ENCODE peak calls at places on chromosomes 11 and 22, in five cellular contexts. K is A549, O is K562, T is GM12878, U is HepG2. N is an unnamed sample.
A peak's percentile ranks its signal among the peaks of the same experiment; 100 is the strongest.

GRCh38 chr11:11709447-11710239 is 87.8 kb upstream of the GALNT18 start:
- DNase-seq in T (peak; percentile 1), U (no peak), O (no peak), K (no peak), N (no peak)

GRCh38 chr11:118610773-118611432 is 3.5 kb downstream of the PHLDB1 start:
- DNase-seq in K (peak; percentile 29), U (peak; percentile 34), O (peak; percentile 72), T (no peak), N (peak; percentile 78)

GRCh38 chr11:85810521-85810870 is 445 bp downstream of the SYTL2 start:
- DNase-seq in O (no peak), K (no peak), U (no peak), T (no peak), N (no peak)

GRCh38 chr11:114061053-114062049 is 1.8 kb downstream of the ZBTB16 start:
- DNase-seq in K (no peak), O (peak; percentile 45), T (no peak), U (no peak), N (peak; percentile 48)

GRCh38 chr11:40187092-40187403 is 1272.4 kb downstream of the LRRC4C start:
- DNase-seq in U (no peak), T (no peak), O (no peak), K (no peak), N (no peak)

GRCh38 chr22:32788884-32789624 is 12.5 kb upstream of the TIMP3 start:
- DNase-seq in K (no peak), U (peak; percentile 74), T (no peak), O (no peak), N (no peak)

GRCh38 chr11:2778630-2779498 is 79.1 kb upstream of the KCNQ1OT1 start:
- DNase-seq in O (peak; percentile 85), U (peak; percentile 66), T (no peak), K (peak; percentile 39), N (peak; percentile 41)

GRCh38 chr11:8767466-8768142 is 85.0 kb downstream of the RPL27A start:
- DNase-seq in U (no peak), T (no peak), K (no peak), O (no peak), N (no peak)

GRCh38 chr11:64694821-64695365 is 28.1 kb downstream of the NRXN2 start:
- DNase-seq in U (no peak), O (no peak), K (no peak), T (no peak), N (no peak)

GRCh38 chr11:66541892-66542291 is 4.0 kb downstream of the ZDHHC24 start:
- DNase-seq in K (no peak), T (no peak), U (no peak), O (no peak), N (no peak)

GRCh38 chr11:45652781-45653180 is 12.6 kb downstream of the CHST1 start:
- DNase-seq in K (no peak), U (no peak), T (no peak), O (no peak), N (no peak)
- TF ChIP-seq MAX in K (no peak), U (no peak), T (no peak), O (no peak), N (no peak)

GRCh38 chr22:29117799-29118477 is 45.1 kb downstream of the KREMEN1 start:
- DNase-seq in U (peak; percentile 54), O (no peak), T (no peak), K (no peak), N (no peak)
- TF ChIP-seq MYC in U (no peak), O (no peak), T (no peak), K (no peak), N (no peak)

DNA sequence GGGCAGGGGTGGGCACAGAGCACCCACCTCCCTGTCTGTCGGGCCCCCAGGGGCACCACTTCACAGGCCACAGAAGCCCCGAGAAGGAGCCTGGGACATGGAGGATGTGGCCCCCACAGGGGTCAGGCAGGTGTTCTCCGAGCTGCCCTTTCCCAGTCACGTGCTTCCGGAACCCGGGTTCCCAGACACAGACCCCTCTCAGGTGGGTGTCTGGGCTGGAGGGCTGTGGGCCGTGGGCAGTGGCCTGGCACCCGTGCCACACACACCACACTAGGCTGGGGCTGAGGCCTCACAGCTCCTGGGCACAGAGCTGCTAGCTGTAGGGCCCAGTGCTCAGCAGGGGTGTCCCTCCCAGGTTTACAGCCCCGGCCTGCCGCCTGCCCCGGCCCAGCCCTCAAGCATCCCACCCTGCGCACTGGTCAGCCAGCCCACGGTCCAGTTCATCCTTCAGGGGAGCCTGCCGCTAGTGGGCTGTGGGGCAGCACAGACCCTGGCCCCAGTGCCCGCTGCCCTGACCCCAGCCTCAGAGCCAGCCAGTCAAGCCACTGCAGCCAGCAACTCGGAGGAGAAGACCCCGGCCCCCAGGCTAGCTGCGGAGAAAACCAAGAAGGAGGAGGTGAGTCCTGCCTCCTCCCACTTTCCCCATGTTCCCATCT is 5.5 kb downstream of the IRF7 start:
- DNase-seq in U (no peak), T (no peak), O (no peak), K (no peak), N (no peak)
- H3K4me1 ChIP-seq in U (no peaks in the 10 kb centered on the region), T (peaks cover 10% of the 10 kb centered on the region), O (peaks cover 3% of the 10 kb centered on the region), K (peaks cover 20% of the 10 kb centered on the region), N (peaks cover 5% of the 10 kb centered on the region)

DNA sequence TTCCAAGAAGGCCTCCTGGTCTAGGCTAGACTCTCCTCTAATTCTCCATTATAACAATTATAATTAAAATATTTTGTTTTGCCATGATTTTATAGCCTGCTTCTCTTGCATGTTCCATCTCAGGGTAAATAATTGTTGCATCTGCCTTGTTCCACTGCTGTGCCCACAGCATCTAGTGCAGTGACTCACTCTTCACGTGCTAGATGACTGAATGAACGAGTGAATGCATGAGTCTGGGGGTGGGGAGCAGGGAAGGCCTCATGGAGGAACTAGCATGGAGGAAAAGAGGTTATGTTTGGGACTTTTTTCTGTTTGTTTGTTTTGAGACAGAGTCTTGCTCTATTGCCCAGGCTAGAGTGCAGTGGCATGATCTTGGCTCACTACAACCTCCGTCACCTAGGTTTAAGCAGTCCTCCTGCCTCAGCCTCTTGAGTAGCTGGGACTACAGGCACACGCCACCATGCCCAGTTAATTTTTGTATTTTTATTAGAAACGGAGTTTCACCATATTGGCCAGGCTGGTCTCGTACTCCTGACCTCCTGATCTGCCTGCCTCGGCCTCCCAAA is 5.2 kb upstream of the OAF start:
- DNase-seq in T (no peak), U (no peak), O (no peak), K (no peak), N (no peak)
- TF ChIP-seq MAX in T (no peak), U (no peak), O (no peak), K (no peak), N (no peak)

DNA sequence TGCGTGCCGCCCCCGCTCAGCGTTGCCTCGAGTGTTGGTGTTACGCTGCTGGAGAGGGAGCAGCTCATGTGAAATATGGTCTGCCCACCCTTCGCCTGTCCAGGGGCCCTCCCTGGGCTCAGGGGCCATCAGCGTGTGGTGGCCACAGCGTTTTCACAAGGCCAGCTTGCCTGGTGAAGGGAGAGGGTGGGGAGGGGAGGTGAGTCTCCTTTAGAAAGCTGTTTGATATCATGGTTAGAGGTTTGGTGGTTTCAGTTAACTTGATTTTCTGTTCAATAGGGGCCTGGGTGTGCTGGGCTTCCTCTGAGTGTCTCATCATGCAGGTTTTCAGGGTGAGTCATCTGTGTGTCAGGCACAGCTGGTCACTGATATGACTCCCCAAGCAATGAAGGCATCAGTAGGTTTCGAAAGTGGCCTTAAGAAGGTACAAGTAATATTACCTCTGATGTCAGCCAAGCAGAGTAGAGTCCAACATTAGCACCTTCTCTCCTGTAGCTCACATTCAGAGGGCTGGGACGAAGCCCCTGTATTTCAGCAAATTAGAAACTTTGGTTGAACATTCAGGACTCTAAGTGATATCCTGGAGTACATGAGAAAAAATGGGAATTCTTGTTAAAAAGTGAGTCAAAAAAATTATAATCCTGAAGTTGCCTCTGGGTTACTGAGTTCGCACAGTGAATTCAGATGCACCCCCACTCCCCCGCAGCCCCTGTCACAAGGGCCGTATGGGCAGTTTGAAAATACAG is 172.5 kb downstream of the TBC1D22A start:
- DNase-seq in U (peak; percentile 84), K (peak; percentile 23), O (peak; percentile 53), T (peak; percentile 17), N (peak; percentile 81)
- TF ChIP-seq MYC in U (no peak), K (no peak), O (no peak), T (no peak), N (no peak)

DNA sequence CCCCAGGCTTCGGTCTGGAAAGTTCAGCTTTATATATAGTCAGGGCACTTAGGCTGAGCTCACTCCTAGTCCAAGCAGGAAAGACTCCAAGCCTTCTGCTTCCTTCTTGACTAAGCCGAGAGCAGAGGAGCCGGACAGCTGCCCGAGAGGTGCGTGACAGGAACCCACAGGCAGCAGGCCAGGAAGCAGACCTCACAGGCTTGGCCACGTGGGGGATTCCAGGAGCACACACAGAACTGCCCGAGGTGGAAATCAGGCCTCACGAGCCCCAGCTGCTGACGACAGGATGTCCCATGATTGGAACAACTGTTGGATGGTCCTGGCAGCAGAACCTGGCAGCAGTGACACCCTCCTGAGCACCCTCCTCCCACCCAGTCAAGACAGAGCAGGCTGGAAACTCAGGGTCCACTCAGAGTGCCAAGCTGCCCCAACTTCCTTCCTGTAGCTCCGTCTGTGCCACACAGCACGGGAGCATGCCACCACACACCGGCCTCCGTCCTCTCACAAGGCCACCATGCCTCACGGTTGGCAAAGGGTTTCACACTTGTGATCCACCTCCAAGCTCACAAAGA is 5.4 kb downstream of the PLA2G6 start:
- DNase-seq in U (no peak), K (no peak), O (no peak), T (peak; percentile 65), N (peak; percentile 99)
- H3K4me1 ChIP-seq in U (peaks cover 73% of the 10 kb centered on the region), K (peaks cover 56% of the 10 kb centered on the region), O (peaks cover 29% of the 10 kb centered on the region), T (peaks cover 52% of the 10 kb centered on the region), N (peaks cover 69% of the 10 kb centered on the region)